ENCODE peak calls at places on chromosomes 12 and 14, in seven cellular contexts. R is H9, Z is mesendoderm, N is neuronal stem cell, L is mesenchymal stem cell, Y is trophoblast cell, J is H1. T is an unnamed sample.

GRCh38 chr12:54988402-54989054 is 4.0 kb upstream of the TESPA1 start:
- DNase-seq in Y (no peak), J (no peak), R (no peak), N (no peak), L (peak; percentile 9), Z (no peak), T (peak; percentile 15)

GRCh38 chr12:131991816-131992430 is 42.2 kb downstream of the EP400 start:
- DNase-seq in Z (no peak), R (no peak), L (peak; percentile 22), J (no peak), Y (no peak), N (no peak), T (no peak)

GRCh38 chr12:64995831-64996230 is 125.3 kb downstream of the WIF1 start:
- DNase-seq in R (no peak), L (no peak), J (no peak), Z (no peak), N (no peak), Y (peak; percentile 58), T (no peak)

GRCh38 chr12:13204428-13204827 is 7.9 kb downstream of the EMP1 start:
- DNase-seq in Y (no peak), R (peak; percentile 57), L (peak; percentile 92), J (no peak), N (no peak), Z (no peak), T (peak; percentile 93)

GRCh38 chr12:8989425-8989824 is at the start of gene KLRG1:
- DNase-seq in Z (no peak), R (no peak), N (no peak), L (no peak), Y (no peak), J (no peak), T (no peak)

GRCh38 chr12:24198936-24199644 is 249.6 kb upstream of the SOX5 start:
- DNase-seq in N (no peak), Z (no peak), J (no peak), Y (no peak), L (no peak), R (no peak), T (no peak)

GRCh38 chr12:16553457-16553856 is 52.5 kb downstream of the LMO3 start:
- DNase-seq in R (no peak), Y (no peak), L (peak; percentile 9), J (no peak), N (no peak), Z (no peak), T (peak; percentile 62)

GRCh38 chr14:54329082-54329695 is 67.6 kb upstream of the CDKN3 start:
- DNase-seq in L (peak; percentile 74), R (peak; percentile 78), Z (peak; percentile 96), Y (peak; percentile 63), J (peak; percentile 64), N (peak; percentile 84), T (peak; percentile 61)

GRCh38 chr14:36583242-36584166 is 1.1 kb upstream of the NKX2-8 start:
- DNase-seq in Y (no peak), J (no peak), L (peak; percentile 8), Z (peak; percentile 40), N (no peak), R (peak; percentile 38), T (no peak)

GRCh38 chr12:68904351-68904982 is 28.5 kb downstream of the CPM start:
- DNase-seq in N (no peak), J (no peak), Z (no peak), Y (peak; percentile 72), L (no peak), R (no peak), T (peak; percentile 10)

GRCh38 chr12:109863961-109864712 is 16.2 kb downstream of the GLTP start:
- DNase-seq in R (no peak), Z (peak; percentile 55), L (peak; percentile 80), J (no peak), N (no peak), Y (peak; percentile 58), T (peak; percentile 63)

GRCh38 chr14:33516898-33517436 is 433.9 kb downstream of the EGLN3 start:
- DNase-seq in R (no peak), Z (no peak), N (no peak), J (no peak), L (peak; percentile 13), Y (no peak), T (no peak)

GRCh38 chr14:34020014-34020413 is 69.1 kb upstream of the EGLN3 start:
- DNase-seq in N (no peak), Z (no peak), Y (no peak), L (no peak), J (no peak), R (no peak), T (no peak)

GRCh38 chr14:79855789-79856188 is 355.5 kb downstream of the DIO2 start:
- DNase-seq in Y (no peak), N (no peak), L (peak; percentile 21), R (no peak), Z (no peak), J (no peak), T (peak; percentile 9)

GRCh38 chr12:3533703-3534386 is 42.8 kb downstream of the PRMT8 start:
- DNase-seq in L (no peak), R (peak; percentile 29), N (no peak), J (no peak), Y (no peak), Z (peak; percentile 27), T (no peak)

GRCh38 chr14:90574640-90575131 is 177.9 kb downstream of the CALM1 start:
- DNase-seq in Z (no peak), L (no peak), Y (no peak), R (no peak), N (no peak), J (no peak), T (no peak)

GRCh38 chr12:4855121-4855924 is 54.4 kb upstream of the KCNA1 start:
- DNase-seq in R (peak; percentile 90), N (peak; percentile 77), Y (peak; percentile 91), Z (peak; percentile 92), J (peak; percentile 64), L (peak; percentile 67), T (peak; percentile 72)

GRCh38 chr12:120905856-120906384 is 1.8 kb upstream of the SPPL3 start:
- DNase-seq in N (no peak), Y (no peak), R (no peak), Z (no peak), L (no peak), J (no peak), T (no peak)

GRCh38 chr12:107375231-107375630 is 281.9 kb upstream of the CRY1 start:
- DNase-seq in Y (no peak), N (no peak), Z (no peak), L (no peak), J (no peak), R (no peak), T (no peak)
- H3K23ac ChIP-seq in Y (no peak overlapping the region), N (no peak overlapping the region), Z (no peak overlapping the region), L (no peak overlapping the region), J (no peak overlapping the region), R (no peak overlapping the region), T (no peak overlapping the region)

GRCh38 chr14:103006991-103007520 is 50.3 kb downstream of the CDC42BPB start:
- DNase-seq in L (no peak), J (no peak), Y (no peak), Z (no peak), N (no peak), R (no peak), T (no peak)
- H3K23ac ChIP-seq in L (no peak overlapping the region), J (no peak overlapping the region), Y (no peak overlapping the region), Z (no peak overlapping the region), N (peak overlapping the region; percentile 89), R (no peak overlapping the region), T (no peak overlapping the region)

GRCh38 chr14:68295316-68295816 is 475.8 kb downstream of the RAD51B start:
- DNase-seq in J (no peak), N (no peak), Y (no peak), L (peak; percentile 24), R (peak; percentile 33), Z (peak; percentile 90), T (no peak)

GRCh38 chr14:68291820-68292219 is 472.2 kb downstream of the RAD51B start:
- DNase-seq in R (peak; percentile 78), L (no peak), N (no peak), J (peak; percentile 23), Y (no peak), Z (peak; percentile 99), T (no peak)

GRCh38 chr14:68297011-68297410 is 477.4 kb downstream of the RAD51B start:
- DNase-seq in Y (no peak), J (no peak), N (no peak), L (no peak), R (no peak), Z (no peak), T (no peak)

GRCh38 chr14:68293404-68293803 is 473.8 kb downstream of the RAD51B start:
- DNase-seq in Z (no peak), J (no peak), Y (no peak), R (no peak), N (no peak), L (no peak), T (no peak)

DNA sequence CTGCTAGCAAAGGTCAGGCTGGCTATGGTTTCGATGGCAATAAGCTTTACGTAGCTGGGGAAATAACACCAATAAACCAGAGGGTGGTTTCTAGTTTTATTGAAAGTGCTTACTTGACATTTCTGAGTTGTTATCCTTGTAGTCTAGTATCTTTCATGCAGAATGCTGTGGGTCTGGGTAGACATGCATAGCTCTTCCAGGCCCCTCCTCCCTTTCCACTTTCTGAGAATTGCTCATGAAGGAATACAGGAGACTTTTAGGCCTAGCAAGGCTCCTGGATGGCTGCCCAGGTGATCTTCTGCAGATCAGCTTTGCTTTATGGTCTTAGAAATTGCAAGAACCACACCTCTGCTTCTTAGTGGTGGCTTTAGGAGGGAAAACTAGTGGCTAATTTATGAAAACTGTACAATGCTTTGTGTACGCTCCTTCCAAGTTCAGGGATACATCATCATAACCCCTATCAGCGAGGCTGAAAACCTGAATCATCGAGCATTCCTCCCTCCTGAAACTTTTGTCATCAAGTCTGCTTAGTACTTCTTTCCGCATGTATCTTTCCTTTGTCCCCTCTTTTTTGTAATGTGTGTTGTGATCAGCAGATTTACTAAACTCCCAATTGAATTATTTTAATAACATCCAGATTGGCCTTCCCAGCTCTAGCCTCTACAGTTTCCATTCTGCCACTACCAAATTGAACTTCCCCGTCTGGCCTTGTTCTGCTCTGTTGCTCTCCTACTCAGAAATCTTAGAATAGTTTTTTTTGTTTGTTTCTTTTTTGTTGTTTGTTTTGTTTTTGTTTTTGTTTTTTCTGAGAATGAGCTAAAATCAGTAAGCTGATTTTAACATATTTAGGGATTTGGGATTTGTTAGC is 473.1 kb downstream of the RAD51B start:
- DNase-seq in Y (peak; percentile 73), Z (peak; percentile 14), J (no peak), N (no peak), L (no peak), R (no peak), T (no peak)
- H3K23ac ChIP-seq in Y (no peak overlapping the region), Z (no peak overlapping the region), J (no peak overlapping the region), N (no peak overlapping the region), L (no peak overlapping the region), R (no peak overlapping the region), T (no peak overlapping the region)

GRCh38 chr14:84036863-84037262 is 1493.1 kb upstream of the FLRT2 start:
- DNase-seq in R (no peak), Y (no peak), L (peak; percentile 81), Z (no peak), J (no peak), N (no peak), T (peak; percentile 42)
- H3K23ac ChIP-seq in R (no peak overlapping the region), Y (no peak overlapping the region), L (no peak overlapping the region), Z (no peak overlapping the region), J (no peak overlapping the region), N (no peak overlapping the region), T (no peak overlapping the region)